ENCODE peak calls at places on chromosome X, in four cellular contexts. U is MM.1S, T is tibial artery, Z is HepG2. H is an unnamed sample.

GRCh38 chrX:151722241-151722846 is 6.5 kb downstream of the FATE1 start:
- DNase-seq in U (no peak), T (peak), Z (peak), H (no peak)

GRCh38 chrX:11401966-11402365 is 108.8 kb downstream of the AMELX start:
- DNase-seq in U (no peak), T (no peak), Z (no peak), H (no peak)

GRCh38 chrX:150361070-150361776 is 1.9 kb upstream of the MAMLD1 start:
- DNase-seq in U (no peak), T (no peak), Z (no peak), H (no peak)

GRCh38 chrX:138298268-138298667 is 413.2 kb downstream of the FGF13 start:
- DNase-seq in U (no peak), T (no peak), Z (no peak), H (no peak)

GRCh38 chrX:21374994-21375794 is 976 bp downstream of the CNKSR2 start:
- DNase-seq in U (no peak), T (peak), Z (no peak), H (peak)

GRCh38 chrX:38999099-38999498 is 197.8 kb downstream of the MID1IP1 start:
- DNase-seq in U (no peak), T (no peak), Z (no peak), H (no peak)

GRCh38 chrX:45781901-45782553 is 581.4 kb upstream of the DIPK2B start:
- DNase-seq in U (peak), T (no peak), Z (peak), H (no peak)

GRCh38 chrX:75603833-75604232 is 81.0 kb upstream of the ZDHHC15 start:
- DNase-seq in U (peak), T (no peak), Z (peak), H (peak)

GRCh38 chrX:23134171-23134570 is 134.4 kb downstream of the DDX53 start:
- DNase-seq in U (no peak), T (no peak), Z (no peak), H (no peak)

GRCh38 chrX:16739574-16739973 is 20.2 kb downstream of the SYAP1 start:
- DNase-seq in U (no peak), T (no peak), Z (peak), H (no peak)

GRCh38 chrX:39813631-39814246 is 284.0 kb downstream of the BCOR start:
- DNase-seq in U (no peak), T (peak), Z (no peak), H (no peak)

GRCh38 chrX:53133400-53133799 is 39.5 kb downstream of the KANTR start:
- DNase-seq in U (no peak), T (no peak), Z (no peak), H (no peak)

GRCh38 chrX:154539077-154539476 is 7.6 kb downstream of the G6PD start:
- DNase-seq in U (no peak), T (no peak), Z (no peak), H (no peak)

GRCh38 chrX:45801554-45801953 is 600.9 kb upstream of the DIPK2B start:
- DNase-seq in U (peak), T (no peak), Z (no peak), H (no peak)

GRCh38 chrX:129230850-129231512 is 292.3 kb downstream of the SMARCA1 start:
- DNase-seq in U (no peak), T (no peak), Z (peak), H (no peak)

GRCh38 chrX:39536165-39536564 is 561.6 kb downstream of the BCOR start:
- DNase-seq in U (no peak), T (no peak), Z (no peak), H (no peak)

GRCh38 chrX:20211261-20211786 is 55.4 kb downstream of the RPS6KA3 start:
- DNase-seq in U (no peak), T (no peak), Z (peak), H (no peak)

GRCh38 chrX:154096140-154097002 is 1.1 kb downstream of the MECP2 start:
- DNase-seq in U (peak), T (peak), Z (peak), H (peak)

GRCh38 chrX:119475389-119476101 is 7.3 kb downstream of the SLC25A5 start:
- DNase-seq in U (no peak), T (no peak), Z (no peak), H (no peak)

GRCh38 chrX:49075347-49075746 is 1.5 kb upstream of the PRAF2 start:
- DNase-seq in U (no peak), T (no peak), Z (no peak), H (no peak)

GRCh38 chrX:146433771-146434170 is 375.8 kb upstream of the CXorf51B start:
- DNase-seq in U (no peak), T (no peak), Z (no peak), H (no peak)
- TF ChIP-seq CTCF in U (no peak), T (no peak), Z (no peak), H (no peak)

DNA sequence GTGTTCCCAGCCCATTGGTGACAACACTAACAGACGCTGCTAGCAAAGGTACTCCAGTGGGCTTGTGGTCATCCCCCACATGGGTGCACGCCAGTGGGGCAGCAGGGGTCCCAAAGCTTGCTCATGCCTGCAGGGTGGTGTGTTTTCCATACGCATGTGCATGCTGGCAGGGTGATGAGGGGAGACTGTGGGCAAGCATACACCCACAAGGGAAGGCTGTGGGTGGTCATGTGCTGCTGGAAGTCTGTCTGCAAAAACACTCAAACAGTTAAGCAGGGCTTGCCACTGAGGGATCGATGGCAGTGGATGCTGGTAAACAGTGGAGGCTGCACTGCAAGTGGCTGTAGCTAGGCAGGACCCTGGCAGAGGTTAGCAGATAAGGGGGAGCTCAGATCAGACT is 79.9 kb downstream of the FAAH2 start:
- DNase-seq in U (no peak), T (no peak), Z (no peak), H (no peak)
- TF ChIP-seq CTCF in U (no peak), T (no peak), Z (no peak), H (no peak)

GRCh38 chrX:132023117-132023895 is at the start of gene STK26:
- DNase-seq in U (peak), T (peak), Z (peak), H (peak)
- TF ChIP-seq CTCF in U (no peak), T (no peak), Z (no peak), H (no peak)

DNA sequence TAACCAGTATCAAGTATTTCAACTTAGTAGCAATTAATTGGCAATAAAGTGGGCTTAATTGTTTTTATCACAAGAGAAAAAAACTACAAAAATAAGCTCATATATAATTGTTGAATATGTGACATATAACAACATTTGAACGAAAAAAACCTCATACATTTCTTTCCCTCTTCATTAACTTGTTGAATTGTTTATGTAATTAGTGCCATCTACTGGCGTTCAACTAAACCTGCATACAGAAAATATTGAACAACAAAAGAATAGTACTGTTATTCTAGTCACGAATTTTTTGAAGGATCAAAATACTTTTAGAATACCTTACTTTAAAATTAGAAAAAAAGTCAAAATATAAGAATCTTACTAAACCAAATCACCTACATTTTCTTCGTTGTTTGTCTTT is 586.5 kb upstream of the FTHL17 start:
- DNase-seq in U (peak), T (no peak), Z (peak), H (peak)
- TF ChIP-seq CTCF in U (peak), T (peak), Z (peak), H (no peak)

GRCh38 chrX:109389917-109390316 is 92.0 kb downstream of the GUCY2F start:
- DNase-seq in U (no peak), T (no peak), Z (no peak), H (no peak)

GRCh38 chrX:109392895-109393294 is 89.0 kb downstream of the GUCY2F start:
- DNase-seq in U (no peak), T (no peak), Z (no peak), H (no peak)

GRCh38 chrX:109390556-109390955 is 91.3 kb downstream of the GUCY2F start:
- DNase-seq in U (no peak), T (no peak), Z (no peak), H (no peak)

GRCh38 chrX:109399831-109400230 is 82.1 kb downstream of the GUCY2F start:
- DNase-seq in U (no peak), T (no peak), Z (no peak), H (no peak)

DNA sequence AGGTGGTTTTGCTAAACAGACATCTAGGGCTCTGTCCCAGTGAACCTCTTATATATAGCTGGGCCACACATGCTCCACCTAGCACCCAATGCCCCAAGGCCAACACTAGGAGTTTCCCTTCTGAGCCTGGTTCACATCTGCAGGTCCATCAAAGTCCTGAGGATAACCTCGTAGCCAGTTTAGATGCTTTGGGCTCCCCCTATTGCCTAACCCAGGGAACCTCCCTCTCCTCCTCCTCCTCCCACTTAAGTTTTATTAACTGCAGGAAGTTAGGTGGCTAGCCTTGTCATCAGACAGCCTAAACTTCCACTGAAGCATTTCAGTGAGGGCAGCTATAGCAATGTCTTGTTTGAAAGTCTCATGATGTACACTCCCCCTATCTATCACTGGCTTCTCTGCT is 88.0 kb downstream of the GUCY2F start:
- DNase-seq in U (peak), T (no peak), Z (no peak), H (peak)
- TF ChIP-seq CTCF in U (peak), T (no peak), Z (peak), H (no peak)

DNA sequence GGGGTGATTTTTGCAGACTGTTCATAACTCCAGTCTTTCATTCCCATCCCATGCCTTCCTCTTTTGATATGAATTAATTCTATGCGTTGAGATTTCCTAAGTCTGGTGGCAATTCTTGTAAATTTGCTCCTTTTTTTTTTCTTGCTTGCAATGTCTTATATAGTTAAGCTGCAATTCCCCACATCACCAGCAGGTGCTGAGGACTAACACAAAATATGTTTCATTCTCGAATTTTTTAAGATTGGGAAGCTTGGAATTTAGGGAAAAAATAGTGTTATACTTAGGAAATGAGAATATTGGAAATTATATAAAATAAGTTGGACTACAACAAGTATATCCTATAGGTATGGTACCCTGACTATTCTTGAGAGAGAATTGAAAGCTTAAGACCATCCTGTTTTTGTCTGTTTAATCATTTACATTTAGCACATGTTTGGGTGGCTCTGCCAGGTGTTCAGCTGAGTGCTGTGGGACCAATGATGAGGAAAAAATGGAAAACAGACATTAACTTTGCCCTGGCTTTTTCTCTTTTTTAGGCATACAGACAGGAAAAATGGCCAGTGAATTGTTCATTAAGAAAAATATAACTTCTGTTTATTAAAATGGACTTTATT is 30.2 kb downstream of the AFF2 start:
- DNase-seq in U (peak), T (no peak), Z (no peak), H (no peak)
- TF ChIP-seq CTCF in U (peak), T (peak), Z (no peak), H (peak)

H was measured in GM20000.